ENCODE peak calls at places on chromosomes 3 and 15, in six cellular contexts. N is GM04504, B is putamen, Z is iris pigment epithelial cell, U is mesothelial cell of epicardium, P is body of pancreas. X is an unnamed sample.

GRCh38 chr3:82030932-82031331 is 269.5 kb upstream of the GBE1 start:
- DNase-seq in N (no peak), B (no peak), Z (no peak), U (no peak), P (no peak), X (peak; percentile 25)

GRCh38 chr3:172651936-172652595 is 58.8 kb downstream of the NCEH1 start:
- DNase-seq in N (no peak), B (no peak), Z (no peak), U (no peak), P (no peak), X (no peak)

GRCh38 chr15:36506733-36507356 is 72.6 kb upstream of the CDIN1 start:
- DNase-seq in N (no peak), B (no peak), Z (no peak), U (no peak), P (no peak), X (no peak)

GRCh38 chr3:11140054-11140712 is 14.1 kb upstream of the HRH1 start:
- DNase-seq in N (no peak), B (no peak), Z (no peak), U (no peak), P (no peak), X (no peak)

GRCh38 chr3:135908225-135908624 is 57.3 kb upstream of the PPP2R3A start:
- DNase-seq in N (no peak), B (no peak), Z (no peak), U (no peak), P (peak; percentile 11), X (no peak)

GRCh38 chr3:39808467-39809180 is 785 bp upstream of the MYRIP start:
- DNase-seq in N (no peak), B (no peak), Z (no peak), U (peak; percentile 49), P (peak; percentile 61), X (peak; percentile 35)

GRCh38 chr15:41944313-41944940 is 27.9 kb downstream of the EHD4 start:
- DNase-seq in N (peak; percentile 82), B (no peak), Z (peak; percentile 96), U (peak; percentile 53), P (peak; percentile 63), X (peak; percentile 94)

GRCh38 chr15:63945838-63946298 is 100.4 kb downstream of the DAPK2 start:
- DNase-seq in N (no peak), B (no peak), Z (no peak), U (no peak), P (no peak), X (no peak)

GRCh38 chr3:79012946-79013362 is 754.8 kb downstream of the ROBO1 start:
- DNase-seq in N (no peak), B (peak; percentile 79), Z (no peak), U (no peak), P (no peak), X (no peak)

GRCh38 chr3:195897081-195897852 is 11.1 kb downstream of the TNK2 start:
- DNase-seq in N (no peak), B (no peak), Z (peak; percentile 74), U (no peak), P (no peak), X (peak; percentile 66)

GRCh38 chr3:27544372-27544865 is 60.2 kb upstream of the SLC4A7 start:
- DNase-seq in N (no peak), B (no peak), Z (peak; percentile 71), U (no peak), P (no peak), X (peak; percentile 93)

GRCh38 chr3:94225176-94225742 is 162.4 kb downstream of the NSUN3 start:
- DNase-seq in N (no peak), B (peak; percentile 47), Z (no peak), U (no peak), P (no peak), X (no peak)

GRCh38 chr3:127170794-127171193 is 22.1 kb upstream of the PRR23E start:
- DNase-seq in N (peak; percentile 62), B (no peak), Z (peak; percentile 65), U (peak; percentile 56), P (peak; percentile 15), X (peak; percentile 49)

GRCh38 chr3:142785996-142786395 is 62.2 kb downstream of the TRPC1 start:
- DNase-seq in N (no peak), B (no peak), Z (no peak), U (no peak), P (no peak), X (no peak)

GRCh38 chr3:164418426-164418825 is 659.9 kb downstream of the SI start:
- DNase-seq in N (no peak), B (no peak), Z (peak; percentile 1), U (no peak), P (no peak), X (no peak)

GRCh38 chr3:189883113-189883753 is 237.5 kb downstream of the P3H2 start:
- DNase-seq in N (no peak), B (no peak), Z (no peak), U (no peak), P (no peak), X (no peak)

GRCh38 chr15:40245666-40246065 is 6.8 kb downstream of the PAK6 start:
- DNase-seq in N (no peak), B (no peak), Z (no peak), U (no peak), P (peak; percentile 2), X (no peak)

GRCh38 chr3:179068779-179069530 is 2.7 kb downstream of the ZMAT3 start:
- DNase-seq in N (no peak), B (no peak), Z (peak; percentile 67), U (no peak), P (no peak), X (peak; percentile 69)

GRCh38 chr3:77102916-77103769 is 63.2 kb downstream of the ROBO2 start:
- DNase-seq in N (no peak), B (no peak), Z (peak; percentile 71), U (no peak), P (no peak), X (peak; percentile 66)

GRCh38 chr3:124663690-124664089 is 66.6 kb upstream of the UMPS start:
- DNase-seq in N (no peak), B (no peak), Z (peak; percentile 34), U (no peak), P (no peak), X (peak; percentile 65)

GRCh38 chr3:157081681-157082210 is 78.2 kb downstream of the CCNL1 start:
- DNase-seq in N (peak; percentile 93), B (peak; percentile 89), Z (peak; percentile 88), U (peak; percentile 99), P (peak; percentile 91), X (peak; percentile 98)

GRCh38 chr15:97993310-97993738 is 32.8 kb downstream of the ARRDC4 start:
- DNase-seq in N (no peak), B (no peak), Z (no peak), U (no peak), P (no peak), X (no peak)

GRCh38 chr15:81449836-81450474 is 75.9 kb upstream of the TMC3 start:
- DNase-seq in N (no peak), B (no peak), Z (no peak), U (no peak), P (no peak), X (no peak)

GRCh38 chr15:90710436-90710835 is 6.7 kb upstream of the BLM start:
- DNase-seq in N (no peak), B (no peak), Z (peak; percentile 6), U (no peak), P (no peak), X (no peak)

GRCh38 chr3:118180853-118181252 is 853.8 kb downstream of the IGSF11 start:
- DNase-seq in N (no peak), B (no peak), Z (no peak), U (no peak), P (no peak), X (no peak)

GRCh38 chr3:11530153-11530721 is 113.5 kb downstream of the VGLL4 start:
- DNase-seq in N (no peak), B (no peak), Z (peak; percentile 98), U (peak; percentile 61), P (no peak), X (peak; percentile 88)